ENCODE peak calls at places on chromosome 21, in six cellular contexts. One of them, this sample, is unnamed. For H3K36me3, the result is how much of the 10 kb centered on the place peaks cover.

GRCh38 chr21:25170681-25171080 is 436.6 kb downstream of the MRPL39 start:
- DNase-seq in IMR-90: no peak
- DNase-seq in left ventricle myocardium inferior: no peak
- DNase-seq in brain microvascular endothelial cell: no peak
- DNase-seq in H7: no peak
- DNase-seq in HepG2: no peak
- DNase-seq in this sample: no peak

GRCh38 chr21:31526040-31526439 is 133.5 kb upstream of the SOD1 start:
- DNase-seq in IMR-90: no peak
- DNase-seq in HepG2: no peak
- DNase-seq in left ventricle myocardium inferior: no peak
- DNase-seq in brain microvascular endothelial cell: peak
- DNase-seq in H7: peak
- DNase-seq in this sample: no peak

GRCh38 chr21:43782741-43783700 is 6.4 kb upstream of the RRP1 start:
- DNase-seq in brain microvascular endothelial cell: no peak
- DNase-seq in IMR-90: no peak
- DNase-seq in H7: no peak
- DNase-seq in HepG2: peak
- DNase-seq in left ventricle myocardium inferior: no peak
- DNase-seq in this sample: peak

GRCh38 chr21:16534408-16535099 is 804.8 kb downstream of the USP25 start:
- DNase-seq in left ventricle myocardium inferior: peak
- DNase-seq in H7: no peak
- DNase-seq in brain microvascular endothelial cell: no peak
- DNase-seq in HepG2: no peak
- DNase-seq in IMR-90: peak
- DNase-seq in this sample: no peak

GRCh38 chr21:29696947-29697346 is 242.8 kb downstream of the GRIK1 start:
- DNase-seq in brain microvascular endothelial cell: no peak
- DNase-seq in HepG2: no peak
- DNase-seq in left ventricle myocardium inferior: no peak
- DNase-seq in H7: no peak
- DNase-seq in IMR-90: peak
- DNase-seq in this sample: no peak

GRCh38 chr21:22351076-22351475 is 1352.9 kb downstream of the NCAM2 start:
- DNase-seq in H7: no peak
- DNase-seq in HepG2: no peak
- DNase-seq in IMR-90: no peak
- DNase-seq in brain microvascular endothelial cell: no peak
- DNase-seq in left ventricle myocardium inferior: no peak
- DNase-seq in this sample: no peak

GRCh38 chr21:31110430-31110829 is 72.2 kb upstream of the KRTAP19-8 start:
- DNase-seq in IMR-90: no peak
- DNase-seq in brain microvascular endothelial cell: no peak
- DNase-seq in left ventricle myocardium inferior: no peak
- DNase-seq in HepG2: no peak
- DNase-seq in H7: no peak
- DNase-seq in this sample: no peak

GRCh38 chr21:44299458-44300261 is at the start of gene PFKL:
- DNase-seq in H7: peak
- DNase-seq in brain microvascular endothelial cell: peak
- DNase-seq in left ventricle myocardium inferior: peak
- DNase-seq in HepG2: peak
- DNase-seq in IMR-90: peak
- DNase-seq in this sample: peak

GRCh38 chr21:10639123-10639522 is 117.7 kb downstream of the TPTE start:
- DNase-seq in left ventricle myocardium inferior: no peak
- DNase-seq in HepG2: no peak
- DNase-seq in H7: no peak
- DNase-seq in brain microvascular endothelial cell: no peak
- DNase-seq in IMR-90: no peak
- DNase-seq in this sample: no peak

GRCh38 chr21:25564349-25564948 is 42.8 kb downstream of the MRPL39 start:
- DNase-seq in IMR-90: no peak
- DNase-seq in HepG2: no peak
- DNase-seq in H7: no peak
- DNase-seq in brain microvascular endothelial cell: no peak
- DNase-seq in left ventricle myocardium inferior: no peak
- DNase-seq in this sample: no peak

GRCh38 chr21:14528815-14529214 is 17.3 kb downstream of the SAMSN1 start:
- DNase-seq in left ventricle myocardium inferior: no peak
- DNase-seq in HepG2: no peak
- DNase-seq in brain microvascular endothelial cell: no peak
- DNase-seq in H7: no peak
- DNase-seq in IMR-90: no peak
- DNase-seq in this sample: no peak

GRCh38 chr21:36029309-36029708 is 31.0 kb downstream of the SETD4 start:
- DNase-seq in H7: no peak
- DNase-seq in HepG2: no peak
- DNase-seq in IMR-90: no peak
- DNase-seq in brain microvascular endothelial cell: no peak
- DNase-seq in left ventricle myocardium inferior: no peak
- DNase-seq in this sample: no peak

GRCh38 chr21:36035381-36035791 is 24.9 kb downstream of the SETD4 start:
- DNase-seq in HepG2: no peak
- DNase-seq in left ventricle myocardium inferior: no peak
- DNase-seq in IMR-90: no peak
- DNase-seq in H7: peak
- DNase-seq in brain microvascular endothelial cell: no peak
- DNase-seq in this sample: no peak

GRCh38 chr21:36034211-36034913 is 26.0 kb downstream of the SETD4 start:
- DNase-seq in brain microvascular endothelial cell: no peak
- DNase-seq in HepG2: no peak
- DNase-seq in H7: no peak
- DNase-seq in IMR-90: no peak
- DNase-seq in left ventricle myocardium inferior: no peak
- DNase-seq in this sample: no peak

GRCh38 chr21:36030581-36031189 is 29.6 kb downstream of the SETD4 start:
- DNase-seq in H7: no peak
- DNase-seq in brain microvascular endothelial cell: no peak
- DNase-seq in HepG2: no peak
- DNase-seq in left ventricle myocardium inferior: no peak
- DNase-seq in IMR-90: peak
- DNase-seq in this sample: peak

DNA sequence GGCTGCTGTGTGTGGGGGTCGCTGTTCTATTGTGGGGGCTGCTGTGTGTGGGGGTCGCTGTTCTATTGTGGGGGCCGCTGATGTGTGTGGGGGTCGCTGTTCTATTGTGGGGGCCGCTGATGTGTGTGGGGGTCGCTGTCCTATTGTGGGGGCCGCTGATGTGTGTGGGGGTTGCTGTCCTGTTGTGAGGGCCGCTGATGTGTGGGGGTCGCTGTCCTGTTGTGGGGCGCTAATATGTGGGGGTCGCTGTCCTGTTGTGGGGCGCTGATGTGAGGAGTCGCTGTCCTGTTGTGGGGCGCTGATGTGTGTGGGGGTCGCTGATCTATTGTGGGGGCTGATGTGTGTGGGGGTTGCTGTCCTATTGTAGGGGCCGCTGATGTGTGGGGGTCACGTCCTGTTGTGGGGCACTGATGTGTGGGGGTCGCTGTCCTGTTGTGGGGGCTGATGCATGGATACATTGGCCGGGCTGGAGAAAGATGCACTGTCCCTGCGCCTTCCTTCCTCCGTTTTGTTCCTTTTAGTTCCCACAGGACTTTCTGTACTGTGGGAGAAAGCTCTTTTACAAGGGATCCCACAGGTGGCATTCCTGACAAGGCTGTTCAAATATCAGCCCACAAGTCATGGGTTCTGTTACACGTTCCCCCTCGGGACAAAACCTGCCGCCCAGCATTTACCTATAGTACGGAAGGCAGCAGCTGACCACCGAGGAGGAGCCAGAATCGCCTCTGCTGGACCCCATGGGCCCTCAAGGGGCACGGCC is 27.5 kb downstream of the SETD4 start:
- DNase-seq in brain microvascular endothelial cell: no peak
- DNase-seq in IMR-90: no peak
- DNase-seq in H7: no peak
- DNase-seq in left ventricle myocardium inferior: no peak
- DNase-seq in HepG2: no peak
- DNase-seq in this sample: no peak
- H3K36me3 ChIP-seq in brain microvascular endothelial cell: under half
- H3K36me3 ChIP-seq in IMR-90: under half
- H3K36me3 ChIP-seq in H7: under half
- H3K36me3 ChIP-seq in left ventricle myocardium inferior: under half
- H3K36me3 ChIP-seq in HepG2: under half
- H3K36me3 ChIP-seq in this sample: under half

GRCh38 chr21:26840206-26840605 is 5.0 kb downstream of the ADAMTS1 start:
- DNase-seq in HepG2: no peak
- DNase-seq in left ventricle myocardium inferior: no peak
- DNase-seq in H7: no peak
- DNase-seq in brain microvascular endothelial cell: no peak
- DNase-seq in IMR-90: no peak
- DNase-seq in this sample: no peak

GRCh38 chr21:26842300-26842699 is 2.9 kb downstream of the ADAMTS1 start:
- DNase-seq in HepG2: no peak
- DNase-seq in left ventricle myocardium inferior: no peak
- DNase-seq in IMR-90: peak
- DNase-seq in H7: no peak
- DNase-seq in brain microvascular endothelial cell: peak
- DNase-seq in this sample: no peak

GRCh38 chr21:26843912-26844257 is 1.3 kb downstream of the ADAMTS1 start:
- DNase-seq in brain microvascular endothelial cell: peak
- DNase-seq in H7: no peak
- DNase-seq in IMR-90: peak
- DNase-seq in HepG2: no peak
- DNase-seq in left ventricle myocardium inferior: no peak
- DNase-seq in this sample: no peak

GRCh38 chr21:26842976-26843911 is 2.0 kb downstream of the ADAMTS1 start:
- DNase-seq in brain microvascular endothelial cell: peak
- DNase-seq in left ventricle myocardium inferior: peak
- DNase-seq in H7: peak
- DNase-seq in IMR-90: peak
- DNase-seq in HepG2: no peak
- DNase-seq in this sample: no peak

DNA sequence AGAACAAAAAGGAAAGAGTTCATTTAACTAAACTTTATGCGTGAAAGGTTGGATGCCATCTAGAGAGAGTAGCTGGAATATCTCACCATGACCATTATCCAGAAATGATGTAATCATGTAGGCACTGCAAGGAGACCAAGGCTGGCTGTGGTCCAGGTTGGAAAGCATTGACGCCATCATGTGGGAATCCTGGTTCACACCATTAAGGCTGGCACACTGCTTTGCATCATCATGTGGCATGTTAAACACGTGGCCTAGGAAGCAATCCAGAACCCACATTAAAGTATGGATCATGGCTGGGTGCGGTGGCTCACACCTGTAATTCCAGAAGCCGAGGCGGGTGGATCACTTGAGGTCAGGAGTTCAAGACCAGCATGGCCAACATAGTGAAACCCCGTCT is 4.3 kb downstream of the ADAMTS1 start:
- DNase-seq in left ventricle myocardium inferior: peak
- DNase-seq in IMR-90: peak
- DNase-seq in H7: no peak
- DNase-seq in brain microvascular endothelial cell: peak
- DNase-seq in HepG2: no peak
- DNase-seq in this sample: no peak
- H3K36me3 ChIP-seq in left ventricle myocardium inferior: half or more
- H3K36me3 ChIP-seq in IMR-90: half or more
- H3K36me3 ChIP-seq in H7: under half
- H3K36me3 ChIP-seq in brain microvascular endothelial cell: under half
- H3K36me3 ChIP-seq in HepG2: under half
- H3K36me3 ChIP-seq in this sample: under half

GRCh38 chr21:46568562-46568961 is 36.3 kb downstream of the S100B start:
- DNase-seq in HepG2: no peak
- DNase-seq in IMR-90: no peak
- DNase-seq in left ventricle myocardium inferior: no peak
- DNase-seq in brain microvascular endothelial cell: no peak
- DNase-seq in H7: no peak
- DNase-seq in this sample: no peak

GRCh38 chr21:46570119-46570518 is 34.8 kb downstream of the S100B start:
- DNase-seq in left ventricle myocardium inferior: no peak
- DNase-seq in IMR-90: no peak
- DNase-seq in H7: no peak
- DNase-seq in HepG2: no peak
- DNase-seq in brain microvascular endothelial cell: no peak
- DNase-seq in this sample: no peak

GRCh38 chr21:46567348-46567747 is 37.5 kb downstream of the S100B start:
- DNase-seq in IMR-90: no peak
- DNase-seq in brain microvascular endothelial cell: no peak
- DNase-seq in HepG2: no peak
- DNase-seq in left ventricle myocardium inferior: no peak
- DNase-seq in H7: peak
- DNase-seq in this sample: no peak

GRCh38 chr21:46570631-46571030 is 34.3 kb downstream of the S100B start:
- DNase-seq in brain microvascular endothelial cell: no peak
- DNase-seq in H7: no peak
- DNase-seq in IMR-90: no peak
- DNase-seq in left ventricle myocardium inferior: no peak
- DNase-seq in HepG2: no peak
- DNase-seq in this sample: no peak

GRCh38 chr21:46569071-46569470 is 35.8 kb downstream of the S100B start:
- DNase-seq in H7: no peak
- DNase-seq in IMR-90: peak
- DNase-seq in left ventricle myocardium inferior: no peak
- DNase-seq in brain microvascular endothelial cell: no peak
- DNase-seq in HepG2: no peak
- DNase-seq in this sample: no peak
- H3K36me3 ChIP-seq in H7: under half
- H3K36me3 ChIP-seq in IMR-90: under half
- H3K36me3 ChIP-seq in left ventricle myocardium inferior: half or more
- H3K36me3 ChIP-seq in brain microvascular endothelial cell: half or more
- H3K36me3 ChIP-seq in HepG2: under half
- H3K36me3 ChIP-seq in this sample: under half

GRCh38 chr21:45680215-45680614 is 36.7 kb downstream of the PCBP3 start:
- DNase-seq in left ventricle myocardium inferior: no peak
- DNase-seq in brain microvascular endothelial cell: no peak
- DNase-seq in H7: no peak
- DNase-seq in IMR-90: no peak
- DNase-seq in HepG2: no peak
- DNase-seq in this sample: no peak
- H3K36me3 ChIP-seq in left ventricle myocardium inferior: under half
- H3K36me3 ChIP-seq in brain microvascular endothelial cell: under half
- H3K36me3 ChIP-seq in H7: under half
- H3K36me3 ChIP-seq in IMR-90: under half
- H3K36me3 ChIP-seq in HepG2: under half
- H3K36me3 ChIP-seq in this sample: under half

DNA sequence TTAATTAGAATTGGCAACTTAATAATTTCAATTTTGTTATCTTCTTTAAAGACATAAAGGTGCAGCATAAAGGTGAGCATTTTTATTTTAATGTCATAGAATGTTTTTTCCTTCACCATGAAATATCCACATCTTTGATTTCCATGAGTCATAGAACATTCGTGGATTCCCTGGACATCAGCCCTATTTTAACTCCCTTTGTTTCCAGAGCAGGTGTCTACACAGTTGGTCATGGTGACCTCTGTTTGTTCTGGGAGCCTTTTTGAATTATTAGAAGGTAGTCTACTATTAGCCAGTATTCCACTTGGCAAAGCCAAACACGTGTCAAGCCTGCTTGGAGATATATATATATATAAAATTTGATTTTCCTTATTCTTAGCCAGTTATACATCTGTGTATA is 572.9 kb downstream of the LTN1 start:
- DNase-seq in HepG2: no peak
- DNase-seq in IMR-90: no peak
- DNase-seq in left ventricle myocardium inferior: no peak
- DNase-seq in H7: no peak
- DNase-seq in brain microvascular endothelial cell: no peak
- DNase-seq in this sample: no peak
- H3K36me3 ChIP-seq in HepG2: under half
- H3K36me3 ChIP-seq in IMR-90: under half
- H3K36me3 ChIP-seq in left ventricle myocardium inferior: under half
- H3K36me3 ChIP-seq in H7: under half
- H3K36me3 ChIP-seq in brain microvascular endothelial cell: under half
- H3K36me3 ChIP-seq in this sample: under half

GRCh38 chr21:46207920-46208571 is 20.5 kb downstream of the LSS start:
- DNase-seq in left ventricle myocardium inferior: no peak
- DNase-seq in brain microvascular endothelial cell: no peak
- DNase-seq in H7: peak
- DNase-seq in IMR-90: no peak
- DNase-seq in HepG2: no peak
- DNase-seq in this sample: no peak
- H3K36me3 ChIP-seq in left ventricle myocardium inferior: half or more
- H3K36me3 ChIP-seq in brain microvascular endothelial cell: half or more
- H3K36me3 ChIP-seq in H7: under half
- H3K36me3 ChIP-seq in IMR-90: half or more
- H3K36me3 ChIP-seq in HepG2: half or more
- H3K36me3 ChIP-seq in this sample: under half